ENCODE peak calls at places on chromosomes 1 and 21, in seven cellular contexts. One of them, this sample, is unnamed.

GRCh38 chr1:233240839-233241682 is 54.5 kb downstream of the PCNX2 start:
- DNase-seq in right atrium auricular region: peak; percentile 70
- DNase-seq in tibial artery: peak; percentile 54
- DNase-seq in astrocyte: no peak
- DNase-seq in cardiac muscle cell: peak; percentile 75
- DNase-seq in GM23338: peak; percentile 53
- DNase-seq in thoracic aorta: no peak
- DNase-seq in this sample: no peak

GRCh38 chr1:69787151-69787550 is 219.4 kb downstream of the LRRC7 start:
- DNase-seq in thoracic aorta: no peak
- DNase-seq in cardiac muscle cell: no peak
- DNase-seq in tibial artery: no peak
- DNase-seq in GM23338: peak; percentile 25
- DNase-seq in right atrium auricular region: no peak
- DNase-seq in astrocyte: no peak
- DNase-seq in this sample: no peak

GRCh38 chr21:42269382-42269781 is 45.8 kb downstream of the TFF3 start:
- DNase-seq in astrocyte: no peak
- DNase-seq in GM23338: no peak
- DNase-seq in right atrium auricular region: no peak
- DNase-seq in tibial artery: no peak
- DNase-seq in thoracic aorta: no peak
- DNase-seq in cardiac muscle cell: no peak
- DNase-seq in this sample: no peak

GRCh38 chr1:158248771-158249170 is 5.5 kb upstream of the CD1A start:
- DNase-seq in right atrium auricular region: no peak
- DNase-seq in GM23338: no peak
- DNase-seq in thoracic aorta: no peak
- DNase-seq in tibial artery: peak; percentile 24
- DNase-seq in astrocyte: no peak
- DNase-seq in cardiac muscle cell: no peak
- DNase-seq in this sample: no peak

GRCh38 chr1:167330601-167331293 is 110.1 kb downstream of the POU2F1 start:
- DNase-seq in tibial artery: no peak
- DNase-seq in astrocyte: no peak
- DNase-seq in right atrium auricular region: no peak
- DNase-seq in cardiac muscle cell: no peak
- DNase-seq in thoracic aorta: no peak
- DNase-seq in GM23338: no peak
- DNase-seq in this sample: no peak

GRCh38 chr1:198903203-198903602 is 264.4 kb downstream of the PTPRC start:
- DNase-seq in thoracic aorta: no peak
- DNase-seq in cardiac muscle cell: peak; percentile 41
- DNase-seq in astrocyte: no peak
- DNase-seq in GM23338: peak; percentile 62
- DNase-seq in right atrium auricular region: no peak
- DNase-seq in tibial artery: no peak
- DNase-seq in this sample: no peak

GRCh38 chr1:222634180-222635013 is 16.5 kb downstream of the MIA3 start:
- DNase-seq in cardiac muscle cell: peak; percentile 93
- DNase-seq in thoracic aorta: no peak
- DNase-seq in GM23338: peak; percentile 94
- DNase-seq in tibial artery: peak; percentile 60
- DNase-seq in right atrium auricular region: no peak
- DNase-seq in astrocyte: peak; percentile 64
- DNase-seq in this sample: no peak

GRCh38 chr1:207308451-207309190 is 12.9 kb upstream of the CD55 start:
- DNase-seq in cardiac muscle cell: no peak
- DNase-seq in right atrium auricular region: no peak
- DNase-seq in thoracic aorta: no peak
- DNase-seq in tibial artery: no peak
- DNase-seq in GM23338: no peak
- DNase-seq in astrocyte: no peak
- DNase-seq in this sample: no peak

GRCh38 chr1:232707142-232707541 is 77.2 kb upstream of the SIPA1L2 start:
- DNase-seq in thoracic aorta: no peak
- DNase-seq in tibial artery: no peak
- DNase-seq in astrocyte: no peak
- DNase-seq in right atrium auricular region: no peak
- DNase-seq in cardiac muscle cell: no peak
- DNase-seq in GM23338: no peak
- DNase-seq in this sample: no peak

GRCh38 chr1:59601032-59601431 is 213.7 kb upstream of the HOOK1 start:
- DNase-seq in thoracic aorta: peak; percentile 15
- DNase-seq in GM23338: peak; percentile 11
- DNase-seq in astrocyte: peak; percentile 78
- DNase-seq in right atrium auricular region: peak; percentile 62
- DNase-seq in cardiac muscle cell: peak; percentile 15
- DNase-seq in tibial artery: no peak
- DNase-seq in this sample: peak; percentile 17

GRCh38 chr1:36008546-36009197 is 75.2 kb upstream of the TEKT2 start:
- DNase-seq in right atrium auricular region: no peak
- DNase-seq in thoracic aorta: no peak
- DNase-seq in tibial artery: no peak
- DNase-seq in GM23338: peak; percentile 5
- DNase-seq in cardiac muscle cell: peak; percentile 67
- DNase-seq in astrocyte: peak; percentile 89
- DNase-seq in this sample: no peak

GRCh38 chr1:183319051-183319450 is 99.1 kb downstream of the NMNAT2 start:
- DNase-seq in tibial artery: no peak
- DNase-seq in GM23338: no peak
- DNase-seq in astrocyte: no peak
- DNase-seq in right atrium auricular region: no peak
- DNase-seq in thoracic aorta: no peak
- DNase-seq in cardiac muscle cell: no peak
- DNase-seq in this sample: no peak

GRCh38 chr1:219792337-219793021 is 135.9 kb downstream of the SLC30A10 start:
- DNase-seq in thoracic aorta: no peak
- DNase-seq in tibial artery: no peak
- DNase-seq in cardiac muscle cell: peak; percentile 73
- DNase-seq in GM23338: no peak
- DNase-seq in astrocyte: peak; percentile 87
- DNase-seq in right atrium auricular region: no peak
- DNase-seq in this sample: no peak

GRCh38 chr1:207218512-207219352 is 102.7 kb upstream of the CD55 start:
- DNase-seq in tibial artery: peak; percentile 21
- DNase-seq in right atrium auricular region: no peak
- DNase-seq in cardiac muscle cell: peak; percentile 8
- DNase-seq in GM23338: no peak
- DNase-seq in thoracic aorta: no peak
- DNase-seq in astrocyte: no peak
- DNase-seq in this sample: no peak

GRCh38 chr1:168637350-168637991 is 61.1 kb downstream of the XCL1 start:
- DNase-seq in tibial artery: no peak
- DNase-seq in cardiac muscle cell: peak; percentile 57
- DNase-seq in astrocyte: no peak
- DNase-seq in thoracic aorta: no peak
- DNase-seq in right atrium auricular region: no peak
- DNase-seq in GM23338: peak; percentile 86
- DNase-seq in this sample: no peak

GRCh38 chr21:42844411-42845113 is 34.8 kb downstream of the WDR4 start:
- DNase-seq in right atrium auricular region: no peak
- DNase-seq in tibial artery: peak; percentile 30
- DNase-seq in astrocyte: no peak
- DNase-seq in thoracic aorta: no peak
- DNase-seq in cardiac muscle cell: no peak
- DNase-seq in GM23338: no peak
- DNase-seq in this sample: no peak

GRCh38 chr1:218299416-218299815 is 14.3 kb downstream of the RRP15 start:
- DNase-seq in cardiac muscle cell: peak; percentile 77
- DNase-seq in GM23338: peak; percentile 46
- DNase-seq in thoracic aorta: no peak
- DNase-seq in tibial artery: no peak
- DNase-seq in right atrium auricular region: no peak
- DNase-seq in astrocyte: peak; percentile 56
- DNase-seq in this sample: no peak

GRCh38 chr1:16149702-16150488 is 6.0 kb downstream of the EPHA2 start:
- DNase-seq in right atrium auricular region: no peak
- DNase-seq in cardiac muscle cell: no peak
- DNase-seq in GM23338: no peak
- DNase-seq in thoracic aorta: no peak
- DNase-seq in astrocyte: no peak
- DNase-seq in tibial artery: no peak
- DNase-seq in this sample: no peak

GRCh38 chr1:164781980-164782379 is 223.0 kb downstream of the PBX1 start:
- DNase-seq in thoracic aorta: no peak
- DNase-seq in tibial artery: no peak
- DNase-seq in right atrium auricular region: no peak
- DNase-seq in cardiac muscle cell: no peak
- DNase-seq in astrocyte: no peak
- DNase-seq in GM23338: no peak
- DNase-seq in this sample: no peak

GRCh38 chr1:21510885-21511578 is 1.8 kb downstream of the ALPL start:
- DNase-seq in tibial artery: no peak
- DNase-seq in right atrium auricular region: no peak
- DNase-seq in astrocyte: no peak
- DNase-seq in thoracic aorta: no peak
- DNase-seq in GM23338: no peak
- DNase-seq in cardiac muscle cell: peak; percentile 35
- DNase-seq in this sample: no peak

GRCh38 chr21:32605469-32605868 is 6.7 kb downstream of the CFAP298 start:
- DNase-seq in tibial artery: no peak
- DNase-seq in cardiac muscle cell: no peak
- DNase-seq in astrocyte: no peak
- DNase-seq in thoracic aorta: no peak
- DNase-seq in right atrium auricular region: no peak
- DNase-seq in GM23338: no peak
- DNase-seq in this sample: no peak

GRCh38 chr1:20590313-20590777 is 1.4 kb downstream of the CDA start:
- DNase-seq in thoracic aorta: no peak
- DNase-seq in right atrium auricular region: peak; percentile 71
- DNase-seq in tibial artery: peak; percentile 69
- DNase-seq in astrocyte: no peak
- DNase-seq in cardiac muscle cell: peak; percentile 54
- DNase-seq in GM23338: no peak
- DNase-seq in this sample: no peak

GRCh38 chr1:64469977-64470669 is at the start of gene CACHD1:
- DNase-seq in GM23338: peak; percentile 87
- DNase-seq in tibial artery: peak; percentile 84
- DNase-seq in astrocyte: peak; percentile 71
- DNase-seq in cardiac muscle cell: peak; percentile 85
- DNase-seq in right atrium auricular region: peak; percentile 86
- DNase-seq in thoracic aorta: peak; percentile 27
- DNase-seq in this sample: peak; percentile 87
- H3K4me3 ChIP-seq in GM23338: peak within 1 kb of the TSS; percentile 63
- H3K4me3 ChIP-seq in tibial artery: peak within 1 kb of the TSS; percentile 87
- H3K4me3 ChIP-seq in astrocyte: peak within 1 kb of the TSS; percentile 78
- H3K4me3 ChIP-seq in cardiac muscle cell: peak within 1 kb of the TSS; percentile 95
- H3K4me3 ChIP-seq in right atrium auricular region: peak within 1 kb of the TSS; percentile 76
- H3K4me3 ChIP-seq in thoracic aorta: peak within 1 kb of the TSS; percentile 89
- H3K4me3 ChIP-seq in this sample: peak within 1 kb of the TSS; percentile 82

GRCh38 chr1:22749503-22749902 is 38.9 kb downstream of the EPHB2 start:
- DNase-seq in right atrium auricular region: no peak
- DNase-seq in GM23338: peak; percentile 26
- DNase-seq in thoracic aorta: no peak
- DNase-seq in cardiac muscle cell: no peak
- DNase-seq in astrocyte: no peak
- DNase-seq in tibial artery: no peak
- DNase-seq in this sample: no peak

GRCh38 chr1:22751124-22751531 is 40.5 kb downstream of the EPHB2 start:
- DNase-seq in GM23338: peak; percentile 31
- DNase-seq in cardiac muscle cell: no peak
- DNase-seq in thoracic aorta: no peak
- DNase-seq in astrocyte: no peak
- DNase-seq in tibial artery: no peak
- DNase-seq in right atrium auricular region: no peak
- DNase-seq in this sample: no peak

GRCh38 chr1:22752339-22752738 is 41.7 kb downstream of the EPHB2 start:
- DNase-seq in tibial artery: no peak
- DNase-seq in GM23338: no peak
- DNase-seq in cardiac muscle cell: no peak
- DNase-seq in thoracic aorta: no peak
- DNase-seq in right atrium auricular region: no peak
- DNase-seq in astrocyte: no peak
- DNase-seq in this sample: no peak

GRCh38 chr1:22749919-22750670 is 39.5 kb downstream of the EPHB2 start:
- DNase-seq in astrocyte: peak; percentile 94
- DNase-seq in GM23338: no peak
- DNase-seq in tibial artery: peak; percentile 73
- DNase-seq in cardiac muscle cell: peak; percentile 93
- DNase-seq in right atrium auricular region: peak; percentile 76
- DNase-seq in thoracic aorta: peak; percentile 50
- DNase-seq in this sample: peak; percentile 77

DNA sequence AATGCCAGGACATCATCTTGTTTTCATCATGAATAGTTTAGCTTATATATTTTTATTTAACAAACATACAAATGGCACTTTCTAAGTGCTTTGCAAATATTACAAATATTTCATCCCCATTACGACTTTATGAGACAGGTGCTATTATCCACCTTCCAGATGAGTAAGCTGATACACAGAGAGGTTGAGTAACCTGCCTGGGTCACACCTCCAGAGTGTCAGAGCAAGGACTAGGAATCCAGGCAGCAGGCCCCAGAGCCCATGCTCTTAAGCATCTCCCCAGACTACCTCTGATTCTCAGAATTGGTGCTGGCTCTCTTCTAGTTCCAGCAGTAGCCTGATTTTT is 40.0 kb downstream of the EPHB2 start:
- DNase-seq in tibial artery: no peak
- DNase-seq in astrocyte: no peak
- DNase-seq in GM23338: no peak
- DNase-seq in right atrium auricular region: no peak
- DNase-seq in cardiac muscle cell: no peak
- DNase-seq in thoracic aorta: no peak
- DNase-seq in this sample: no peak
- H3K27ac ChIP-seq in tibial artery: peak overlapping the region; percentile 53
- H3K27ac ChIP-seq in astrocyte: peak overlapping the region; percentile 99
- H3K27ac ChIP-seq in GM23338: no peak overlapping the region
- H3K27ac ChIP-seq in right atrium auricular region: no peak overlapping the region
- H3K27ac ChIP-seq in cardiac muscle cell: peak overlapping the region; percentile 82
- H3K27ac ChIP-seq in thoracic aorta: peak overlapping the region; percentile 62
- H3K27ac ChIP-seq in this sample: peak overlapping the region; percentile 68

GRCh38 chr1:203276916-203277535 is 28.3 kb upstream of the BTG2 start:
- DNase-seq in thoracic aorta: no peak
- DNase-seq in astrocyte: no peak
- DNase-seq in cardiac muscle cell: no peak
- DNase-seq in tibial artery: no peak
- DNase-seq in right atrium auricular region: no peak
- DNase-seq in GM23338: no peak
- DNase-seq in this sample: no peak
- H3K4me1 ChIP-seq in thoracic aorta: peaks cover 66% of the 10 kb centered on the region
- H3K4me1 ChIP-seq in astrocyte: peaks cover 27% of the 10 kb centered on the region
- H3K4me1 ChIP-seq in cardiac muscle cell: peaks cover 51% of the 10 kb centered on the region
- H3K4me1 ChIP-seq in tibial artery: peaks cover 61% of the 10 kb centered on the region
- H3K4me1 ChIP-seq in right atrium auricular region: no peaks in the 10 kb centered on the region
- H3K4me1 ChIP-seq in GM23338: peaks cover 15% of the 10 kb centered on the region
- H3K4me1 ChIP-seq in this sample: peaks cover 47% of the 10 kb centered on the region

DNA sequence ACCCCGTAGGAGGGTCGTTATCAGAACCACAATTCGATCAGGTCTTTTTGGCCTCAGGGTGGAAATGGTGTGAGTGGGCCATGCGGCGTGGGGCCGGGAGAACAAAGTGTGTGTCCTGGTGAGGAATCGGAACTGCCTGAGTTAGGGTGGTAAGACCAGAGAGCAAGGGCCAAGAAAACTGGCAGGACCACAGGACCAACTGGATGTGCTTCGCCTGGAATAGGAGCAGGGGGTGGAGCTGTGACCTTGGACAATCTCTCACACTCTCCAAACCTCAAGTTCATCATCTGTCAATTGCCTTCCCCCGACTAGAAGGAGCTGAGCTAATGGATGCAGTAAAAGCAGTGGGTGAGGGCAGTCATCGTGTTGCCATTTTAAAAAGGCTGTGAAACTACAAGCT is 59.5 kb downstream of the NAV1 start:
- DNase-seq in tibial artery: no peak
- DNase-seq in astrocyte: no peak
- DNase-seq in thoracic aorta: no peak
- DNase-seq in right atrium auricular region: no peak
- DNase-seq in cardiac muscle cell: no peak
- DNase-seq in GM23338: no peak
- DNase-seq in this sample: no peak
- H3K4me3 ChIP-seq in tibial artery: no peak overlapping the region
- H3K4me3 ChIP-seq in astrocyte: no peak overlapping the region
- H3K4me3 ChIP-seq in thoracic aorta: no peak overlapping the region
- H3K4me3 ChIP-seq in right atrium auricular region: no peak overlapping the region
- H3K4me3 ChIP-seq in cardiac muscle cell: no peak overlapping the region
- H3K4me3 ChIP-seq in GM23338: no peak overlapping the region
- H3K4me3 ChIP-seq in this sample: no peak overlapping the region